ENCODE peak calls at places on chromosomes 3 and 15, in four cellular contexts. One of them, this sample, is unnamed.

GRCh38 chr3:73791356-73791755 is 166.6 kb upstream of the PDZRN3 start:
- DNase-seq in nephron progenitor cell: no peak
- DNase-seq in AG08396: no peak
- DNase-seq in left cardiac atrium: no peak
- DNase-seq in this sample: no peak

GRCh38 chr3:34207826-34208225 is 409.4 kb downstream of the PDCD6IP start:
- DNase-seq in nephron progenitor cell: no peak
- DNase-seq in AG08396: no peak
- DNase-seq in left cardiac atrium: no peak
- DNase-seq in this sample: no peak

GRCh38 chr15:59801649-59802048 is 112.5 kb upstream of the BNIP2 start:
- DNase-seq in nephron progenitor cell: no peak
- DNase-seq in AG08396: no peak
- DNase-seq in left cardiac atrium: no peak
- DNase-seq in this sample: no peak

GRCh38 chr15:40340740-40341400 is at the start of gene CCDC9B:
- DNase-seq in nephron progenitor cell: peak; percentile 46
- DNase-seq in AG08396: peak; percentile 89
- DNase-seq in left cardiac atrium: peak; percentile 91
- DNase-seq in this sample: peak; percentile 65

GRCh38 chr15:65580287-65580686 is 30.6 kb downstream of the INTS14 start:
- DNase-seq in nephron progenitor cell: no peak
- DNase-seq in AG08396: peak; percentile 72
- DNase-seq in left cardiac atrium: no peak
- DNase-seq in this sample: peak; percentile 30

GRCh38 chr15:39530446-39531342 is 50.2 kb upstream of the THBS1 start:
- DNase-seq in nephron progenitor cell: no peak
- DNase-seq in AG08396: no peak
- DNase-seq in left cardiac atrium: no peak
- DNase-seq in this sample: no peak

GRCh38 chr15:69893863-69894262 is 203.9 kb downstream of the TLE3 start:
- DNase-seq in nephron progenitor cell: peak; percentile 47
- DNase-seq in AG08396: peak; percentile 36
- DNase-seq in left cardiac atrium: peak; percentile 54
- DNase-seq in this sample: no peak

GRCh38 chr3:120170223-120170622 is 76.0 kb upstream of the GSK3B start:
- DNase-seq in nephron progenitor cell: no peak
- DNase-seq in AG08396: peak; percentile 17
- DNase-seq in left cardiac atrium: no peak
- DNase-seq in this sample: peak; percentile 67

GRCh38 chr3:45417949-45418847 is 29.8 kb downstream of the LARS2 start:
- DNase-seq in nephron progenitor cell: no peak
- DNase-seq in AG08396: no peak
- DNase-seq in left cardiac atrium: no peak
- DNase-seq in this sample: no peak

GRCh38 chr15:40059821-40060220 is 20.8 kb upstream of the SRP14 start:
- DNase-seq in nephron progenitor cell: no peak
- DNase-seq in AG08396: no peak
- DNase-seq in left cardiac atrium: no peak
- DNase-seq in this sample: no peak